ENCODE peak calls at places on chromosomes 2 and 18, in eight cellular contexts. N, S, P, F, K, W, M and A are unnamed samples.
A peak's percentile ranks its signal among the peaks of the same experiment; 100 is the strongest.

GRCh38 chr2:24072259-24072658 is 3.9 kb downstream of the SF3B6 start:
- DNase-seq in S (no peak), K (no peak), P (no peak), N (no peak), M (no peak), W (no peak), F (no peak), A (no peak)

GRCh38 chr2:202023198-202023903 is 10.3 kb upstream of the FZD7 start:
- DNase-seq in K (no peak), S (no peak), M (no peak), W (no peak), P (no peak), F (no peak), N (no peak), A (no peak)

GRCh38 chr2:158742536-158742935 is 52.6 kb upstream of the DAPL1 start:
- DNase-seq in K (no peak), F (no peak), N (no peak), P (no peak), S (no peak), M (no peak), W (no peak), A (no peak)

GRCh38 chr2:60550151-60550983 is 3.1 kb downstream of the BCL11A start:
- DNase-seq in F (peak; percentile 93), W (peak; percentile 49), S (no peak), M (no peak), N (peak; percentile 87), K (peak; percentile 96), P (peak; percentile 52), A (peak; percentile 90)

GRCh38 chr18:72898870-72899840 is 31.4 kb upstream of the NETO1 start:
- DNase-seq in W (no peak), S (no peak), F (no peak), N (no peak), K (no peak), P (no peak), M (no peak), A (no peak)

GRCh38 chr2:230940476-230940815 is 15.4 kb upstream of the GPR55 start:
- DNase-seq in P (no peak), F (no peak), W (no peak), K (no peak), S (no peak), N (no peak), M (no peak), A (no peak)

GRCh38 chr2:85390941-85391669 is 19.1 kb downstream of the CAPG start:
- DNase-seq in W (peak; percentile 71), M (no peak), N (peak; percentile 78), K (peak; percentile 73), F (peak; percentile 77), P (peak; percentile 71), S (no peak), A (peak; percentile 62)

GRCh38 chr2:17401096-17401495 is 117.1 kb downstream of the RAD51AP2 start:
- DNase-seq in F (no peak), K (no peak), S (no peak), M (no peak), N (no peak), W (no peak), P (no peak), A (peak; percentile 36)

GRCh38 chr18:62523631-62524442 is 1.0 kb downstream of the ZCCHC2 start:
- DNase-seq in F (peak; percentile 58), S (no peak), K (peak; percentile 71), N (peak; percentile 48), M (peak; percentile 47), W (peak; percentile 54), P (peak; percentile 62), A (peak; percentile 69)

GRCh38 chr2:26435106-26435505 is 33.4 kb downstream of the DRC1 start:
- DNase-seq in M (no peak), S (no peak), W (no peak), P (no peak), N (no peak), K (no peak), F (no peak), A (no peak)

GRCh38 chr18:66582151-66582550 is 21.7 kb downstream of the CDH19 start:
- DNase-seq in F (no peak), M (no peak), S (no peak), N (no peak), K (no peak), P (no peak), W (no peak), A (no peak)

GRCh38 chr2:99637157-99637697 is 147.4 kb upstream of the REV1 start:
- DNase-seq in P (no peak), K (no peak), W (no peak), S (no peak), F (no peak), M (no peak), N (no peak), A (no peak)

GRCh38 chr2:231955758-231956472 is 5.6 kb upstream of the DIS3L2 start:
- DNase-seq in S (no peak), F (no peak), P (no peak), K (no peak), M (no peak), W (no peak), N (no peak), A (no peak)

GRCh38 chr2:120556908-120557307 is 178.8 kb upstream of the GLI2 start:
- DNase-seq in P (no peak), N (no peak), S (no peak), K (no peak), F (no peak), M (no peak), W (no peak), A (no peak)

GRCh38 chr18:70553961-70554325 is 265.1 kb downstream of the SOCS6 start:
- DNase-seq in P (no peak), S (no peak), K (no peak), M (no peak), W (no peak), N (no peak), F (no peak), A (no peak)

GRCh38 chr2:222862915-222863544 is 2.2 kb downstream of the ACSL3 start:
- DNase-seq in P (no peak), K (no peak), S (no peak), W (no peak), N (no peak), M (no peak), F (no peak), A (peak; percentile 60)

GRCh38 chr2:39666489-39667141 is 898 bp downstream of the TMEM178A start:
- DNase-seq in M (no peak), S (no peak), N (no peak), P (no peak), F (no peak), W (no peak), K (no peak), A (no peak)

GRCh38 chr2:239211391-239212094 is 189.3 kb downstream of the HDAC4 start:
- DNase-seq in N (no peak), M (no peak), P (no peak), S (peak; percentile 40), K (no peak), W (no peak), F (no peak), A (no peak)
- H3K4me3 ChIP-seq in N (no peak overlapping the region), M (no peak overlapping the region), P (no peak overlapping the region), S (no peak overlapping the region), K (no peak overlapping the region), W (no peak overlapping the region), F (no peak overlapping the region), A (no peak overlapping the region)

GRCh38 chr2:173079141-173079540 is 3.5 kb downstream of the MAP3K20 start:
- DNase-seq in F (no peak), M (no peak), K (no peak), S (no peak), P (no peak), W (no peak), N (no peak), A (no peak)
- TF ChIP-seq CTCF in F (no peak), M (no peak), K (no peak), S (no peak), P (no peak), W (no peak), N (no peak), A (no peak)

GRCh38 chr18:4236940-4237686 is 218.0 kb downstream of the DLGAP1 start:
- DNase-seq in M (no peak), F (no peak), W (no peak), S (no peak), P (no peak), K (no peak), N (no peak), A (no peak)

GRCh38 chr18:4232656-4233055 is 222.5 kb downstream of the DLGAP1 start:
- DNase-seq in N (no peak), F (no peak), K (no peak), S (no peak), P (no peak), M (no peak), W (no peak), A (no peak)

GRCh38 chr18:4230450-4231168 is 224.5 kb downstream of the DLGAP1 start:
- DNase-seq in N (no peak), K (no peak), F (no peak), W (no peak), P (no peak), M (no peak), S (no peak), A (no peak)

GRCh38 chr18:4233468-4233867 is 221.6 kb downstream of the DLGAP1 start:
- DNase-seq in P (no peak), M (no peak), W (no peak), S (no peak), K (no peak), N (no peak), F (no peak), A (no peak)
- H3K4me3 ChIP-seq in P (no peak overlapping the region), M (no peak overlapping the region), W (no peak overlapping the region), S (no peak overlapping the region), K (no peak overlapping the region), N (no peak overlapping the region), F (no peak overlapping the region), A (no peak overlapping the region)

GRCh38 chr18:41751161-41751560 is 203.9 kb upstream of the PIK3C3 start:
- DNase-seq in N (no peak), M (no peak), S (no peak), F (no peak), W (no peak), P (no peak), K (no peak), A (no peak)

GRCh38 chr18:41744664-41745063 is 210.4 kb upstream of the PIK3C3 start:
- DNase-seq in K (no peak), M (no peak), W (no peak), N (no peak), P (no peak), S (no peak), F (no peak), A (no peak)

GRCh38 chr18:41747723-41748242 is 207.3 kb upstream of the PIK3C3 start:
- DNase-seq in N (no peak), M (no peak), F (no peak), P (no peak), S (no peak), K (no peak), W (no peak), A (no peak)

DNA sequence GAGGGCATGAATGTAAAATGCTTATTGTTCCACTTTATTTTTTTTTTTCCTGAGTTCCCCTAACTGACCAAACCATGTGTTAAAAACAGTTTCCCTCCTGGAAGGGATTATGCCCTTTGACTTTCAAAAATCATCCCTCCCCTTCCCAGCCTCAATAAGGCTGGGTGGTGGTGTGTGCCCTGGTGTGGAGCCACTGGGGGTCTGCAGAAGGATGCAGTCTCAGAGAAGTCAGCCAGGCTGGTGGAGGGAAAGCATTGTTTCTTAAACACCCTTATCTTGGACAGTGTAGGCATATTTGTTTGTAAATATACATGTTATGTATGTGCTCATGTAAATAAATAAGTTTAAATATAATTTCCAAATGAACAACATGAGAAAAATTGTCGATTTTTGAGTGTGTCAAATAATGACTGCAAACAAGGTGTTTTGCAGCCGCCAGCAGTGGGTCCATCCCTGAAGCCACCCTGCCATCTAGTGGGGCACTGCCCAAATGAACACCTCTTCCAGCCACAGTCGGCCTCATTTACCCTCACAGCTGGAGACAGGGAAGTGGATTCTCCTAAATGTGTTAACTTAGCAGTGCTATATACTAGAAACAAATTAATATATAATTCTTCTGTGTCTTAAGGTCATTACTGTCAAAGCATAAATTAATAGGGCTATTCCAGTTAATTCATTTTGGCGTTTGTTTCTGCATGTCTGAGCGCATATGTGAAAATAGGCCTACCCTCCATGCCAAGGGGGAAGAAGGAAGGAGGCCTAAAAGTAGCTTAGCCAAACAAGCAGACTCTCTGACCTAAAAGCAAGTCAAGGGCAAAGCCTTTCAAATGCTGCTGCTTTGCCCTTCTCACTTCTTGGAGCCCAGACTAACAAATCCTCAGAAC is 209.6 kb upstream of the PIK3C3 start:
- DNase-seq in P (peak; percentile 31), S (no peak), W (no peak), N (peak; percentile 23), K (peak; percentile 56), F (peak; percentile 64), M (no peak), A (peak; percentile 73)
- TF ChIP-seq CTCF in P (peak; percentile 64), S (no peak), W (no peak), N (peak; percentile 30), K (peak; percentile 51), F (peak; percentile 77), M (peak; percentile 49), A (peak; percentile 85)